ENCODE peak calls at places on chromosomes 3 and 15, in nine cellular contexts. F is NCI-H82; I is AG09319; B is ELR; C is fibroblast of mammary gland; D is NCI-H524; L is Caki2; Z is GM12865; W is stimulated activated CD8-positive, alpha-beta memory T cell treated with anti-CD3 and anti-CD28 coated beads, Interleukin-7, amount 100 ng/mL, for 24 hours. A is an unnamed sample.

GRCh38 chr3:87267953-87268645 is 8.3 kb downstream of the POU1F1 start:
- DNase-seq in I (no peak), F (no peak), L (no peak), C (no peak), B (no peak), W (no peak), D (no peak), Z (no peak), A (no peak)

GRCh38 chr3:124063168-124063909 is 71.4 kb upstream of the ROPN1 start:
- DNase-seq in L (no peak), B (no peak), F (peak), I (no peak), W (no peak), Z (no peak), D (peak), C (peak), A (no peak)

GRCh38 chr3:37161351-37161750 is 13.0 kb downstream of the LRRFIP2 start:
- DNase-seq in F (no peak), C (peak), B (no peak), I (no peak), D (no peak), W (no peak), L (no peak), Z (no peak), A (no peak)

GRCh38 chr3:127732879-127733350 is 60.2 kb downstream of the ABTB1 start:
- DNase-seq in Z (peak), C (no peak), L (no peak), D (no peak), F (no peak), B (no peak), W (no peak), I (no peak), A (no peak)

GRCh38 chr3:94512876-94513275 is 450.0 kb downstream of the NSUN3 start:
- DNase-seq in W (no peak), L (no peak), I (no peak), Z (no peak), F (no peak), B (no peak), C (no peak), D (no peak), A (peak)

GRCh38 chr15:64845183-64845611 is 3.5 kb downstream of the PLEKHO2 start:
- DNase-seq in F (no peak), Z (peak), W (no peak), L (no peak), B (no peak), C (no peak), D (no peak), I (no peak), A (no peak)

GRCh38 chr3:159764211-159765024 is 224.2 kb upstream of the IL12A start:
- DNase-seq in I (peak), F (peak), L (peak), B (no peak), Z (peak), C (peak), W (no peak), D (peak), A (peak)

GRCh38 chr15:68447209-68447608 is 15.2 kb upstream of the ITGA11 start:
- DNase-seq in Z (no peak), D (no peak), C (no peak), L (no peak), W (no peak), F (peak), B (peak), I (no peak), A (peak)

GRCh38 chr3:192170659-192171058 is 556.7 kb downstream of the FGF12 start:
- DNase-seq in L (no peak), I (no peak), W (no peak), D (no peak), C (peak), F (no peak), B (peak), Z (no peak), A (no peak)

GRCh38 chr3:31531465-31531991 is 1.2 kb upstream of the STT3B start:
- DNase-seq in B (no peak), I (no peak), D (peak), L (no peak), F (peak), Z (peak), W (no peak), C (peak), A (no peak)

GRCh38 chr15:64858136-64858535 is 16.4 kb downstream of the PLEKHO2 start:
- DNase-seq in W (no peak), B (no peak), Z (no peak), D (no peak), F (no peak), C (no peak), I (no peak), L (peak), A (no peak)

GRCh38 chr15:82663186-82663600 is 16.0 kb upstream of the CPEB1 start:
- DNase-seq in F (no peak), B (peak), W (no peak), C (peak), L (peak), Z (peak), D (no peak), I (no peak), A (peak)